ENCODE peak calls at places on chromosome 14, in four cellular contexts. One of them, this sample, is unnamed.

GRCh38 chr14:38090506-38090905 is 117.2 kb upstream of the SSTR1 start:
- DNase-seq in fibroblast of lung: no peak
- DNase-seq in transverse colon: no peak
- DNase-seq in PC-3: no peak
- DNase-seq in this sample: no peak

GRCh38 chr14:101353422-101353821 is 207.9 kb upstream of the DIO3 start:
- DNase-seq in fibroblast of lung: no peak
- DNase-seq in transverse colon: no peak
- DNase-seq in PC-3: no peak
- DNase-seq in this sample: no peak

GRCh38 chr14:72723741-72724530 is 170.0 kb downstream of the DPF3 start:
- DNase-seq in fibroblast of lung: peak; percentile 73
- DNase-seq in transverse colon: no peak
- DNase-seq in PC-3: no peak
- DNase-seq in this sample: no peak

GRCh38 chr14:101962503-101962874 is 1.9 kb upstream of the DYNC1H1 start:
- DNase-seq in fibroblast of lung: peak; percentile 92
- DNase-seq in transverse colon: peak; percentile 64
- DNase-seq in PC-3: peak; percentile 86
- DNase-seq in this sample: peak; percentile 18

GRCh38 chr14:31080060-31080459 is 53.9 kb upstream of the STRN3 start:
- DNase-seq in fibroblast of lung: peak; percentile 57
- DNase-seq in transverse colon: no peak
- DNase-seq in PC-3: peak; percentile 82
- DNase-seq in this sample: no peak

GRCh38 chr14:54225457-54225856 is 171.3 kb upstream of the CDKN3 start:
- DNase-seq in fibroblast of lung: no peak
- DNase-seq in transverse colon: no peak
- DNase-seq in PC-3: no peak
- DNase-seq in this sample: no peak

GRCh38 chr14:101174522-101174838 is 271.0 kb upstream of the RTL1 start:
- DNase-seq in fibroblast of lung: no peak
- DNase-seq in transverse colon: no peak
- DNase-seq in PC-3: no peak
- DNase-seq in this sample: no peak

GRCh38 chr14:61145903-61146411 is 135.2 kb downstream of the TMEM30B start:
- DNase-seq in fibroblast of lung: peak; percentile 80
- DNase-seq in transverse colon: no peak
- DNase-seq in PC-3: peak; percentile 51
- DNase-seq in this sample: peak; percentile 29

GRCh38 chr14:87264386-87264785 is 728.6 kb downstream of the GALC start:
- DNase-seq in fibroblast of lung: no peak
- DNase-seq in transverse colon: no peak
- DNase-seq in PC-3: peak; percentile 12
- DNase-seq in this sample: peak; percentile 66

GRCh38 chr14:47155395-47155794 is 503.8 kb upstream of the RPL10L start:
- DNase-seq in fibroblast of lung: no peak
- DNase-seq in transverse colon: no peak
- DNase-seq in PC-3: no peak
- DNase-seq in this sample: no peak
- H3K27ac ChIP-seq in fibroblast of lung: no peak overlapping the region
- H3K27ac ChIP-seq in transverse colon: no peak overlapping the region
- H3K27ac ChIP-seq in PC-3: no peak overlapping the region
- H3K27ac ChIP-seq in this sample: no peak overlapping the region

DNA sequence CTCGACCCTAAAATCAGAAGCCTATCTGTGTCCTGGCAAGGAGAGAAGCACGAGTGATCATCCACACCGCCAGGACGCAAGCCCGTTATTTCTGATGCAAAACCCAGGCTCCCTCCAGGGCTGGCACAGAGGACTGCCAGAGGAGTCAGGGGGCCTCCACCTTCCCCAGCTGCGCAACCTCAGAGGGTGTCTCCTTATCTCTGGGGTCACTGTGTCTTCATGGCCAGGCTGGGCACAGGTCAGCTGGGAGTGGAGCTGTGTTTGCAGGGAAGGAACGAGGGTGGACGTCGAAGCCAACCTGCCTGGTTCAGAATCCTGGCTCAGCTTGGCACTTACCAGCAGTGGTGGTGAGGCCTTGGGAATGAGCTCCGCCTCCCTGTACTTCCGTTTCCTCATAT is 12.0 kb upstream of the SERPINA3 start:
- DNase-seq in fibroblast of lung: no peak
- DNase-seq in transverse colon: no peak
- DNase-seq in PC-3: no peak
- DNase-seq in this sample: no peak
- H3K27ac ChIP-seq in fibroblast of lung: no peak overlapping the region
- H3K27ac ChIP-seq in transverse colon: peak overlapping the region; percentile 78
- H3K27ac ChIP-seq in PC-3: peak overlapping the region; percentile 96
- H3K27ac ChIP-seq in this sample: peak overlapping the region; percentile 92

GRCh38 chr14:77085538-77085937 is 12.5 kb upstream of the CIPC start:
- DNase-seq in fibroblast of lung: no peak
- DNase-seq in transverse colon: no peak
- DNase-seq in PC-3: no peak
- DNase-seq in this sample: no peak
- H3K27ac ChIP-seq in fibroblast of lung: no peak overlapping the region
- H3K27ac ChIP-seq in transverse colon: no peak overlapping the region
- H3K27ac ChIP-seq in PC-3: no peak overlapping the region
- H3K27ac ChIP-seq in this sample: no peak overlapping the region

DNA sequence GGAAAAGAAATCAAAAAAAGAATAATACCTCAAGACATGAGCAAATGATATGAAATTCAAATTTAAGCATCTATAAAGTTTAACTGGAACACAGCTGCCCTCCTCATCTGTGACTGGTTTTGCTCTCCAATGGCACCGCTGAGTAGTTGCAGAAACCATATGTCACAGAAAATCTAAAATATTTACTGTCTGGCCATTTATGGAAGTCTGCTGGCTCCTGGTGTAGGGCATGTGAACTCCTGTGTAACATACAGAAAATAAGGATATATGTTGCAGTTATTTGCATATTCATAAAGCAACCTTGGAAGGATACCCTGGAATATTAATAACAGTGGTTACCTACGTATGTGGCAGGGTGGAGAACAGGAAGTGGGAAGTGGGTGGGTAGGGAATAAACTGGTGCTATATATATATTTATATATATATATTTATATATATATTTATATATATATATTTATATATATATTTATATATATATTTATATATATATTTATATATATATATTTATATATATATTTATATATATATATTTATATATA is 48.3 kb downstream of the LTBP2 start:
- DNase-seq in fibroblast of lung: no peak
- DNase-seq in transverse colon: no peak
- DNase-seq in PC-3: no peak
- DNase-seq in this sample: no peak
- H3K27ac ChIP-seq in fibroblast of lung: peak overlapping the region; percentile 72
- H3K27ac ChIP-seq in transverse colon: peak overlapping the region; percentile 6
- H3K27ac ChIP-seq in PC-3: peak overlapping the region; percentile 60
- H3K27ac ChIP-seq in this sample: peak overlapping the region; percentile 51

GRCh38 chr14:97976861-97977260 is 1179.7 kb downstream of the VRK1 start:
- DNase-seq in fibroblast of lung: no peak
- DNase-seq in transverse colon: peak; percentile 70
- DNase-seq in PC-3: no peak
- DNase-seq in this sample: no peak
- H3K27ac ChIP-seq in fibroblast of lung: no peak overlapping the region
- H3K27ac ChIP-seq in transverse colon: peak overlapping the region; percentile 84
- H3K27ac ChIP-seq in PC-3: no peak overlapping the region
- H3K27ac ChIP-seq in this sample: no peak overlapping the region

DNA sequence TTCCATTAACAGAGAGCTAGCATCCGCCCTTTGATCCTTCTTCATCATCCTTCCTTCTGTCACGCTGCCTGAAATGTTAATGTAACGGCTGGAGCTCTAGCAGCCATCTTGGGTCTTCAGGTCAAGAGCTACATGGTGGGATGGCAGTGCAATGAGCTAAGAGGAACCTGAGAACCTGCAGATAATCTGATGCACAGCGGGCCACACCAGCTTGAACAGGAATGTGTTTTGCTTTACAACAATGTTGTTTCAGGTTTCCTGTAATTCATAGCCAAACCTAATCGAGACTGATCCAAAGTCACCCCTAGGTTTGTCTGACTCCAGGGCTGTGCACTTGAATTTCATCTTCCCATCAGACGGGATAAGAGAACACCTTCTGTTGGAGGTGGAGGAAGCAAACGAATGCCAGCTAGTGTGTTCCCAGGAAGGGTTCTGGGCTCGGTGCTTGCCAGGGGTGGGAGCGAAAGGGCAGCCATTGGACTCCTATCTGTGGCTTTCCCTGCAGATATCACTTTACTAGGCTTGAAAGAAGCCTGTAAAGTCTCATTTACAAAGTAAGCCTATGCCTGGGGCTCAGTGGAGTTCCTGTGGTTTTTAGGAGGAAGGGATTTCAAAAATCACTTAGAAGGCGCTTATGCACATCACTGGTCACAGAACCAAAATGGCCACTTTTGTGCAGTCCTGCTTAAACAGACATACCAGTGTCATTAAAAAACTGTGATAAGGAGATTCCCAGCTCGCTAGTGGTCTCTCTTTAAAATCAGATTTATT is 22.9 kb downstream of the CLMN start:
- DNase-seq in fibroblast of lung: no peak
- DNase-seq in transverse colon: no peak
- DNase-seq in PC-3: no peak
- DNase-seq in this sample: no peak
- H3K27ac ChIP-seq in fibroblast of lung: no peak overlapping the region
- H3K27ac ChIP-seq in transverse colon: no peak overlapping the region
- H3K27ac ChIP-seq in PC-3: no peak overlapping the region
- H3K27ac ChIP-seq in this sample: no peak overlapping the region

DNA sequence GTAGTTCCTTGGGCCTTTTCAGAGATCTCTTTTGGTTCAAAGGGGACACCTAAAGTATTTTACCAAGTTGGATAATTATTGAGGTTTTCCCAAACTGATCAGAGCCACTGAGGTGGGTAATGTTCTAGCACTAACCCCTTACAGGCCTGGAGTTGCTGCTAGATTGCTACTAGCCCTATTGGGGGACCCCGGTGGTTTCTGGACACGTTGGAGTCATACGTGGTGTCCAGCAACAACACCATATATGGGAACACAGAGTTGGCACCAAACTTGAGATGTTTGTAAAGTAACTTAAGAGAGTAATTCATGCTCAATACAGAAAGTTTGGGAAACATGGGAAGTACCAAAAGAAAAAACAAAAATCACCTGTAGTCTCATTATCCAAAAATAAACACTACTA is 594 bp downstream of the BBOF1 start:
- DNase-seq in fibroblast of lung: peak; percentile 78
- DNase-seq in transverse colon: no peak
- DNase-seq in PC-3: no peak
- DNase-seq in this sample: no peak
- H3K27ac ChIP-seq in fibroblast of lung: peak overlapping the region; percentile 92
- H3K27ac ChIP-seq in transverse colon: peak overlapping the region; percentile 93
- H3K27ac ChIP-seq in PC-3: no peak overlapping the region
- H3K27ac ChIP-seq in this sample: peak overlapping the region; percentile 94

DNA sequence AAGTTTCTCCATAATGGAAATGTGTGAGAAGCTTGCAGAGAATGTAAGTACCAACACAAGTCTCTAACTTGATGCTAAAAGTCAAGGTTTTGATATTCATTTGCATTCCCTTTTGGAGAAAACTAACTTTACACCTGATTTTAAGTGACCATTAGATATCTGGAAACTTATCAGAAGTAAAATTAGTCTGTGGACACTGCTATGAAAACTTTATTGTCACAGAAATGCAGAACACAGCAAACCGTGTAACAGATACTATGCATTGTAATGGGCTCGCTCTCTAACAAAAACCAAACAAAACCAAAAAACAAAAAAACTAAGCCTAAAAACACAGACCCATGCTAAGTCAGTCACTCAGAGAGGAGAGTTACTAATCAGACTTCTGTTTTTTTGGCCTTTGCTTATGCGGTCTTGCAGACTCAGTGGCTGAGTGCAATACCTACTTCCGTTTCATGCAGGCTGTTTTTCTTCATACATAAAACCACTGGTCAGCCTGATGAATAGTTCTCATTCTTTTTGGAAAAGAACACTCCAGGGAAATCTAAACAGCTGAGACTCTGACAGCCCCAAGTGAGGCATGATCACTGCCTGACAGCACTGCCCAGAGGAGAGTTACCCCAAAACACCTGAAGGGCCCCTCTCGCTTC is 35.7 kb downstream of the NRDE2 start:
- DNase-seq in fibroblast of lung: no peak
- DNase-seq in transverse colon: no peak
- DNase-seq in PC-3: no peak
- DNase-seq in this sample: no peak
- H3K27ac ChIP-seq in fibroblast of lung: no peak overlapping the region
- H3K27ac ChIP-seq in transverse colon: no peak overlapping the region
- H3K27ac ChIP-seq in PC-3: no peak overlapping the region
- H3K27ac ChIP-seq in this sample: no peak overlapping the region

DNA sequence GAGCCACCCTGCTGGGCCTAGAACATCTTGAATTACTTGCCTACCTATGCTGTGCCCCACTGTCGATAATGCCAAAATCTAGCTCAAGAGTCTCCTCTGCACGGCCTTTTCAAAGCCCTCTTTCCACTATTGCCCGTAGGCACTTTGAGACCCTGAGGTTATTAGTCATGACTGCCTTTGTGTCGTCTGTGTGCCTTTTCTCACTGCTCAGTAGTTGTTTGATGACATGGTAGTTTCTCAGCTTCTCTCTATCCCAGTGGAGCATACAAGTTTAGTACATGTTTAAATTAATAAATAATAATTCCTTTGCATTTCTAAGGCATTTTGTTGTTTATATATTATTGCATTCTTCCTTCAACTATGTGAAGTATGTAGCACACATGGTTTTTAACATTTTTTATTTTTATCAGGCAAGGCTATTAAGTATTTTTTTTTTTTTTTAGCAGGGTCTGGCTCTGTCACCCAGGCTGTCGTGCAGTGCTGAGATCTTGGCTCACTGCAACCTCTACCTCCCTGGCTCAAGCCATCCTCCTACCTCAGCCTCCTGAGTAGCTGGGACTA is 458.1 kb downstream of the PCNX1 start:
- DNase-seq in fibroblast of lung: no peak
- DNase-seq in transverse colon: no peak
- DNase-seq in PC-3: no peak
- DNase-seq in this sample: no peak
- H3K27ac ChIP-seq in fibroblast of lung: peak overlapping the region; percentile 51
- H3K27ac ChIP-seq in transverse colon: no peak overlapping the region
- H3K27ac ChIP-seq in PC-3: no peak overlapping the region
- H3K27ac ChIP-seq in this sample: no peak overlapping the region